ENCODE peak calls at places on chromosomes 5 and 9, in ten cellular contexts. V is osteoblast; M is AG04450; I is GM12865; A is stimulated activated naive CD4-positive, alpha-beta T cell; K is kidney; Q is NCI-H1105 treated with DMSO at 0.1 percent for 48 hours; U is T-cell; Y is activated CD4-positive, CD25-positive, alpha-beta regulatory T cell treated with anti-CD3 and anti-CD28 coated beads, Interleukin-2, amount 50 U/mL, for 72 hours; N is mesothelial cell of epicardium. G is an unnamed sample.
A peak's percentile ranks its signal among the peaks of the same experiment; 100 is the strongest.

GRCh38 chr5:337565-338130 is 16.1 kb downstream of the AHRR start:
- DNase-seq in V (peak; percentile 77), M (no peak), I (no peak), A (no peak), K (no peak), Q (peak; percentile 16), U (no peak), Y (no peak), N (no peak), G (no peak)

GRCh38 chr5:143550985-143551630 is 147.6 kb upstream of the NR3C1 start:
- DNase-seq in V (no peak), M (no peak), I (no peak), A (no peak), K (no peak), Q (no peak), U (no peak), Y (no peak), N (no peak), G (no peak)

GRCh38 chr5:163396941-163397340 is 40.5 kb upstream of the CCNG1 start:
- DNase-seq in V (no peak), M (no peak), I (no peak), A (no peak), K (no peak), Q (no peak), U (no peak), Y (no peak), N (no peak), G (no peak)

GRCh38 chr9:69056416-69056815 is 20.9 kb downstream of the FXN start:
- DNase-seq in V (no peak), M (no peak), I (no peak), A (no peak), K (no peak), Q (no peak), U (no peak), Y (no peak), N (no peak), G (no peak)

GRCh38 chr9:80061940-80062339 is 490.2 kb downstream of the TLE4 start:
- DNase-seq in V (peak; percentile 42), M (peak; percentile 77), I (no peak), A (no peak), K (no peak), Q (no peak), U (no peak), Y (no peak), N (no peak), G (peak; percentile 52)

GRCh38 chr9:80648336-80648735 is 1041.0 kb downstream of the TLE1 start:
- DNase-seq in V (peak; percentile 25), M (peak; percentile 10), I (no peak), A (no peak), K (no peak), Q (no peak), U (no peak), Y (no peak), N (no peak), G (no peak)

GRCh38 chr5:13217636-13218035 is 726.9 kb downstream of the DNAH5 start:
- DNase-seq in V (no peak), M (no peak), I (no peak), A (no peak), K (no peak), Q (no peak), U (no peak), Y (no peak), N (no peak), G (no peak)

GRCh38 chr5:171954721-171955120 is 51.7 kb downstream of the FBXW11 start:
- DNase-seq in V (no peak), M (no peak), I (no peak), A (no peak), K (no peak), Q (no peak), U (no peak), Y (no peak), N (no peak), G (peak; percentile 49)

GRCh38 chr5:9166202-9167147 is 379.4 kb downstream of the SEMA5A start:
- DNase-seq in V (no peak), M (no peak), I (no peak), A (no peak), K (no peak), Q (no peak), U (no peak), Y (no peak), N (no peak), G (no peak)

GRCh38 chr9:125889524-125890473 is 142.6 kb downstream of the PBX3 start:
- DNase-seq in V (peak; percentile 88), M (no peak), I (peak; percentile 16), A (peak; percentile 37), K (peak; percentile 63), Q (peak; percentile 47), U (peak; percentile 36), Y (peak; percentile 37), N (peak; percentile 21), G (no peak)

GRCh38 chr5:172007153-172007794 is 836 bp upstream of the FBXW11 start:
- DNase-seq in V (peak; percentile 78), M (no peak), I (peak; percentile 37), A (no peak), K (no peak), Q (no peak), U (peak; percentile 12), Y (no peak), N (no peak), G (no peak)

GRCh38 chr9:79572032-79572890 is 496 bp downstream of the TLE4 start:
- DNase-seq in V (peak; percentile 91), M (no peak), I (peak; percentile 61), A (peak; percentile 76), K (peak; percentile 87), Q (peak; percentile 35), U (peak; percentile 19), Y (peak; percentile 66), N (peak; percentile 43), G (peak; percentile 47)

GRCh38 chr9:120477534-120478001 is 102.4 kb downstream of the CDK5RAP2 start:
- DNase-seq in V (peak; percentile 67), M (peak; percentile 83), I (peak; percentile 9), A (no peak), K (no peak), Q (peak; percentile 33), U (no peak), Y (no peak), N (no peak), G (no peak)

GRCh38 chr5:1681955-1682354 is 117.7 kb downstream of the MRPL36 start:
- DNase-seq in V (no peak), M (no peak), I (no peak), A (no peak), K (no peak), Q (no peak), U (no peak), Y (no peak), N (no peak), G (no peak)

GRCh38 chr5:153350192-153350883 is 140.1 kb upstream of the GRIA1 start:
- DNase-seq in V (peak; percentile 1), M (no peak), I (no peak), A (no peak), K (no peak), Q (no peak), U (no peak), Y (no peak), N (no peak), G (no peak)

G was measured in SJSA1.